ENCODE peak calls at places on chromosomes 2 and 18, in six cellular contexts. I is GM23248, E is mesenchymal stem cell, L is hepatocyte, N is H9, S is GM23338. A is an unnamed sample.

GRCh38 chr2:238853724-238854123 is 5.8 kb downstream of the TWIST2 start:
- DNase-seq in I (peak), E (no peak), L (no peak), N (no peak), S (no peak), A (no peak)

GRCh38 chr2:125373293-125373692 is 1282.7 kb upstream of the GYPC start:
- DNase-seq in I (no peak), E (no peak), L (no peak), N (no peak), S (no peak), A (no peak)

GRCh38 chr2:62340981-62341624 is 145.2 kb downstream of the B3GNT2 start:
- DNase-seq in I (peak), E (peak), L (peak), N (no peak), S (no peak), A (no peak)

GRCh38 chr18:2570772-2571199 is 519 bp downstream of the METTL4 start:
- DNase-seq in I (peak), E (peak), L (peak), N (peak), S (peak), A (peak)

GRCh38 chr2:238289574-238289973 is 1.2 kb upstream of the PER2 start:
- DNase-seq in I (no peak), E (no peak), L (no peak), N (no peak), S (no peak), A (no peak)

GRCh38 chr18:55781481-55781957 is 193.5 kb upstream of the TCF4 start:
- DNase-seq in I (peak), E (peak), L (peak), N (peak), S (peak), A (peak)

GRCh38 chr2:99861376-99861760 is 281.0 kb downstream of the AFF3 start:
- DNase-seq in I (no peak), E (no peak), L (no peak), N (no peak), S (no peak), A (peak)

GRCh38 chr2:54336977-54337255 is 80.9 kb upstream of the TSPYL6 start:
- DNase-seq in I (peak), E (peak), L (no peak), N (no peak), S (no peak), A (no peak)

GRCh38 chr18:9643549-9643948 is 29.2 kb upstream of the PPP4R1 start:
- DNase-seq in I (peak), E (peak), L (peak), N (peak), S (peak), A (peak)

GRCh38 chr2:26035110-26035728 is 1.3 kb downstream of the RAB10 start:
- DNase-seq in I (peak), E (peak), L (no peak), N (no peak), S (no peak), A (no peak)

GRCh38 chr2:119517433-119517832 is 6.8 kb downstream of the SCTR start:
- DNase-seq in I (peak), E (peak), L (peak), N (peak), S (peak), A (peak)

GRCh38 chr2:53490659-53491058 is 276.9 kb upstream of the CHAC2 start:
- DNase-seq in I (peak), E (peak), L (peak), N (no peak), S (no peak), A (no peak)

GRCh38 chr2:241180495-241180894 is 8.0 kb upstream of the ANO7 start:
- DNase-seq in I (no peak), E (no peak), L (no peak), N (peak), S (peak), A (no peak)

GRCh38 chr2:162123806-162124758 is 28.0 kb downstream of the GCG start:
- DNase-seq in I (peak), E (peak), L (peak), N (no peak), S (peak), A (peak)

GRCh38 chr18:45403341-45404049 is 211.8 kb upstream of the SLC14A2 start:
- DNase-seq in I (peak), E (no peak), L (no peak), N (no peak), S (no peak), A (no peak)

GRCh38 chr2:21256006-21256405 is 132.2 kb downstream of the TDRD15 start:
- DNase-seq in I (no peak), E (no peak), L (no peak), N (no peak), S (no peak), A (no peak)

GRCh38 chr2:2852015-2852777 is 521.1 kb upstream of the MYT1L start:
- DNase-seq in I (no peak), E (no peak), L (no peak), N (no peak), S (no peak), A (no peak)

GRCh38 chr2:174688079-174688478 is 76.2 kb downstream of the CHRNA1 start:
- DNase-seq in I (peak), E (peak), L (peak), N (no peak), S (no peak), A (peak)

GRCh38 chr2:199973703-199974102 is 18.3 kb downstream of the MAIP1 start:
- DNase-seq in I (peak), E (peak), L (peak), N (no peak), S (peak), A (peak)

GRCh38 chr2:84435331-84436081 is 23.6 kb downstream of the SUCLG1 start:
- DNase-seq in I (peak), E (peak), L (peak), N (no peak), S (no peak), A (peak)

GRCh38 chr2:132415256-132416079 is 1.1 kb upstream of the GPR39 start:
- DNase-seq in I (peak), E (peak), L (peak), N (no peak), S (peak), A (peak)

GRCh38 chr2:59786684-59787083 is 766.8 kb downstream of the BCL11A start:
- DNase-seq in I (no peak), E (no peak), L (no peak), N (no peak), S (no peak), A (no peak)
- H2AFZ ChIP-seq in I (no peak), E (no peak), L (no peak), N (no peak), S (peak), A (no peak)

DNA sequence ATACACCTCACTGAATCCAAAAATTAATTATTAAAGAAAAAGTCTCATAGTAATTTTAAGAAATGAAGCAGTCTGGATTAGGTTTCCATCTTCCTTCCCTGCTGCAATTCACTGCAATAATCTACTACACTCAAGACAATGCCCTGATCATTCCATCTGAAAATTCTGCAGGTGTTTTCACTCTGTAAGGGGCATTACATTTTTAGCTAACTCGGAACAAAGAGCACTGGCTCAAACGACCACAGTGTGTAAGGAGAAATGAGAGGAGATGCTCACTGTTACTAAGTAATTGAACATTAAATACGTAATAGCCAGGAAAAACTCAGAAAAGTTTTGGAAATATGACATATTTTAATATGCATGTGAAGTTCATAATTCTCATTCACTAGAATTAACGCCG is 1.3 kb downstream of the B4GALT6 start:
- DNase-seq in I (no peak), E (no peak), L (no peak), N (no peak), S (no peak), A (no peak)
- H2AFZ ChIP-seq in I (no peak), E (no peak), L (no peak), N (no peak), S (no peak), A (no peak)

DNA sequence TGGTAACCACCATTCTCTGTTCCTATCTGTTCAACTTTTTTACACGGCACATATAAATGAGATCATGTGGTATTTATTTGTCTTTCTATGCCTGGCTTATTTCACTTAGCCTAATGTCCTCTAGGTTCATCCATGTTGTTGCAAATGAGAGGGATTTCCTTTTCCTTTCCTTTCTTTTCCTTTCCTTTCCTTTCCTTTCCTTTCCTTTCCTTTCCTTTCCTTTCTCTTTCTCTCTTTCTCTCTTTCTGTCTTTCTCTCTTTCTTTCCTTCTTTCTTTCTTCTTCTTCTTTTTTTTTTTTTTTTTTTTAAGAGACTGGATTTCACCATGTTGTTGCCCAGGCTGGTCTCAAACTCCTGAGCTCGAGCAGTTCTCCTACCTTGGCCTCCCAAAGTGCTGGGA is 38.9 kb downstream of the DIS3L2 start:
- DNase-seq in I (no peak), E (no peak), L (no peak), N (no peak), S (no peak), A (no peak)
- H2AFZ ChIP-seq in I (no peak), E (no peak), L (no peak), N (no peak), S (no peak), A (no peak)

DNA sequence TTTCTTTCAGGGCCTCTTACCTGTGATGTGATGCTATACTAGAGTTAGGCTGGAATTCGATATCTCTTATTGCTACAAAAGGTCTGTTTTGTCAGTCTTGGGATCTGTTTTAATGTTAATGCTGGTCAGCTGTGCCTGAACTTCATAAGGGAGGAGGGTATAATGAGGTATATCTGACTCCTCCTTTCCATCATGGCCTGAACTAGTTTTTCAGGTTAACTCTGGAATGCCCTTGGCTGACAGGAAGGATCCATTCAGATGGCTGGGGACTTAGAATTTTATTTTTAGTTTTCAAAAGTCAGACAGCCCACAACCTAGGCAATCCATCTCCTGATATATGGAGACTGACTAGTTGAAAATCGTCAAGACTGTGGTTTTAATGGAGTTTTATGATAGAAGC is 35.9 kb upstream of the TBC1D8 start:
- DNase-seq in I (no peak), E (no peak), L (no peak), N (no peak), S (no peak), A (no peak)
- H2AFZ ChIP-seq in I (no peak), E (no peak), L (no peak), N (no peak), S (no peak), A (no peak)

A was measured in fibroblast of lung.